ENCODE peak calls at places on chromosomes 1 and 21, in nine cellular contexts. N, Q, F, E, A, R, L, M and D are unnamed samples.

GRCh38 chr1:171344473-171344820 is 30.5 kb downstream of the FMO4 start:
- DNase-seq in N (no peak), Q (no peak), F (no peak), E (no peak), A (no peak), R (no peak), L (no peak), M (no peak), D (no peak)

GRCh38 chr1:78143152-78143551 is 97.4 kb downstream of the GIPC2 start:
- DNase-seq in N (no peak), Q (no peak), F (no peak), E (no peak), A (no peak), R (no peak), L (no peak), M (no peak), D (no peak)

GRCh38 chr1:158999301-159000069 is 10.2 kb upstream of the IFI16 start:
- DNase-seq in N (peak), Q (peak), F (peak), E (no peak), A (peak), R (peak), L (peak), M (peak), D (peak)

GRCh38 chr1:109847251-109847650 is 63.4 kb upstream of the CSF1 start:
- DNase-seq in N (no peak), Q (no peak), F (no peak), E (no peak), A (no peak), R (no peak), L (no peak), M (no peak), D (no peak)

GRCh38 chr1:51664412-51665240 is 47.7 kb downstream of the OSBPL9 start:
- DNase-seq in N (no peak), Q (no peak), F (no peak), E (no peak), A (no peak), R (no peak), L (no peak), M (no peak), D (no peak)

GRCh38 chr21:43864806-43865470 is at the start of gene AGPAT3:
- DNase-seq in N (no peak), Q (peak), F (no peak), E (no peak), A (no peak), R (no peak), L (no peak), M (no peak), D (no peak)

GRCh38 chr1:154117642-154118041 is 37.2 kb downstream of the NUP210L start:
- DNase-seq in N (no peak), Q (no peak), F (no peak), E (no peak), A (no peak), R (no peak), L (no peak), M (no peak), D (no peak)

GRCh38 chr21:45935628-45936027 is 45.9 kb upstream of the COL6A1 start:
- DNase-seq in N (no peak), Q (no peak), F (no peak), E (no peak), A (no peak), R (no peak), L (no peak), M (no peak), D (peak)

GRCh38 chr1:193111641-193112090 is 6.5 kb upstream of the GLRX2 start:
- DNase-seq in N (no peak), Q (no peak), F (peak), E (no peak), A (peak), R (peak), L (no peak), M (peak), D (peak)

GRCh38 chr1:11406845-11407244 is 72.1 kb upstream of the DISP3 start:
- DNase-seq in N (no peak), Q (no peak), F (no peak), E (no peak), A (no peak), R (no peak), L (no peak), M (no peak), D (no peak)
- H3K4me3 ChIP-seq in N (no peak), Q (no peak), F (no peak), E (no peak), A (no peak), R (no peak), L (no peak), M (no peak), D (no peak)

GRCh38 chr1:70745199-70745598 is 302.4 kb downstream of the PTGER3 start:
- DNase-seq in N (no peak), Q (no peak), F (no peak), E (no peak), A (no peak), R (no peak), L (no peak), M (no peak), D (peak)
- TF ChIP-seq CTCF in N (no peak), Q (peak), F (no peak), E (no peak), A (no peak), R (no peak), L (no peak), M (no peak), D (peak)

GRCh38 chr1:241637046-241637590 is 3.1 kb downstream of the CHML start:
- DNase-seq in N (no peak), Q (no peak), F (no peak), E (no peak), A (no peak), R (no peak), L (no peak), M (no peak), D (peak)

GRCh38 chr1:241639040-241639652 is 1.0 kb downstream of the CHML start:
- DNase-seq in N (no peak), Q (no peak), F (no peak), E (no peak), A (no peak), R (no peak), L (no peak), M (no peak), D (peak)

GRCh38 chr1:241637604-241638003 is 2.6 kb downstream of the CHML start:
- DNase-seq in N (no peak), Q (no peak), F (no peak), E (no peak), A (no peak), R (no peak), L (no peak), M (no peak), D (peak)

GRCh38 chr1:241639653-241640148 is 468 bp downstream of the CHML start:
- DNase-seq in N (no peak), Q (peak), F (peak), E (no peak), A (peak), R (no peak), L (peak), M (peak), D (peak)

DNA sequence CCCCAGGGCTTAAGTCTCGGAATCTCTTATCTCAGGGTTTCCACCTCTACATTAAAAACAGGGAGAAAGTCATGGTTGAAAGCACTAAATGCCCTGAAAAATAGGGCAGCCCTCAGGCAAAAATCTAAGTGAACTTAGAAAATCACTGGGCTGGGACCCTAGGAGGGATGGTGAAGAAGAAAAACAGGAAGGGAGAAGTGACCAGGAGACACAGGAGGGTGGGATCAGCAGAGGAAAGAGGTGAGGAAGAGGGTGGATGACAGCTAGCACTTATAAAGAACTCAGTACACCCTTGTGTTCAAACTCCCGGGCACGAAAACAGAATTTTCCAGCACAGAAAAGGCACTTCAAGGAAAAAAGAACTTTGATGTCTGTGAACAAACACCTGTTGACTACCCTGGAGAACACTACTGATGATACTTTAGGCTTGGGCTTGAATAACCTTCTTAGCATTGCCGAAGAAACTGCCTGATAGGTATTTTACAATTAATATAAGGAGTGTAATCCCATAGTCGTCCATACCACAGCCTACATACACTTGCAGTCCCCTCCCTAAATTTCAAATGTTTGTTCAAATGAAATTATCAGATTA is 2.0 kb downstream of the CHML start:
- DNase-seq in N (no peak), Q (no peak), F (no peak), E (no peak), A (no peak), R (no peak), L (no peak), M (no peak), D (no peak)
- H3K4me3 ChIP-seq in N (no peak), Q (no peak), F (no peak), E (peak), A (no peak), R (no peak), L (no peak), M (no peak), D (peak)

DNA sequence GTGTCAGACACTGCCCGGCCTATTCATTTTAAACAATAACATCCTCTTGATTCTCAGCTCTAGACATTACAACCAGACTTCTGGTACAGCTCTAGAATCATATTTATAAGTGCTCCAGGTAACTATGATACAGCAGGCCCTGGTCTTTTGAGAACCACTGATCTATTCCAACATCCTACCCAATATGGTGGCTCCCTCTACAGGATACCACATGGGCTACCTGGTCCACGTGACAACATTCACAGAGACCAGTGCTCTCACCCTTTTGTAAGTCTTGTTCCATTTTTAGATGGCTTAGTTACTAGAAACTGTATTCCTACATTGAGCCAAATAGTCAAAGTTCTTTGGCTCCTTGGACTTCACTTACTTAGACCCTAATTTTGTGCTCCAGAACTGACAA is 102.9 kb downstream of the PTPN14 start:
- DNase-seq in N (no peak), Q (no peak), F (no peak), E (no peak), A (no peak), R (no peak), L (no peak), M (no peak), D (no peak)
- TF ChIP-seq CTCF in N (no peak), Q (no peak), F (no peak), E (no peak), A (no peak), R (no peak), L (no peak), M (no peak), D (no peak)

DNA sequence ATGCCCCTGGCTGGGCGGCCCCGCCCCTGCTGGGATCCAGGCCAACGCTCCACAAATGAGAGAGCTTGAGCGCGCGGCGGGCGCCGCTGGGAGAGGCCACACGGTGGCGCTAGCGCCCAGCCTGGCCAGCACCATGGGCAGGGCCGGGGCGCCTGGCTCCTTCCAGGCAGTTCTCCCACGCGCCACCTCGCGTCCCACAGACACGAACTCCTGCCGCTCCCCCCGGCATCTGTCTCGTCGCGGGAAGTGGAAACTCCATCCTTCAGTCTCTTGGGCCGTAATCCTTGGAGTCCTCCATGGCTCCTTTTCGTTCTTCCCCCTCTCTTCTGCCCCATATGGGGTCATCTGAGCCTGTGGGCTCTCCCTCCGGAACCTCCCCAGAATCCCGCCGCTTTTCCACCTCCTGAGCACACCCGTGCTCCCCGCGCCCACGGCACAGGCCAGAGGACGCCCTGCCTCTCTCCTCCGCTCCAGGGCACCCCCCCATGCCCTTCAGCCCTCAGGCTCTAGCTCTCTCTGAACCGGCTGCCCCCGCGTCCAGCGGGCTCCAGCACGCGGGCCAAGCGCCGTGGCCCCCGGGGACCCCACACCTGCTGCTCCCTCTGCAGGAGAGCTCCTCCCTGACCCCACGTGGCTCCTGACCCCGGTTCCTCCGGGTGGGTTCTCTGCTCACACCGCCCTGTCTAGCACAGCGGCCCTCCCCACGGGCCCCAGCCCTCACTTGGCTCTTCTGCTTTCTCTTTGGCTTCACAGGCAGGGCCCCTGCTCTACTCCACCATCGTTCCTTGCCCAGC is 31.9 kb upstream of the EDN2 start:
- DNase-seq in N (peak), Q (peak), F (peak), E (no peak), A (peak), R (peak), L (peak), M (peak), D (peak)
- H3K4me3 ChIP-seq in N (peak), Q (peak), F (peak), E (peak), A (peak), R (peak), L (peak), M (peak), D (peak)

GRCh38 chr1:244652699-244653438 is at the start of gene DESI2:
- DNase-seq in N (peak), Q (peak), F (peak), E (peak), A (peak), R (peak), L (peak), M (peak), D (peak)

GRCh38 chr1:244651956-244652698 is 799 bp upstream of the DESI2 start:
- DNase-seq in N (no peak), Q (no peak), F (no peak), E (no peak), A (no peak), R (no peak), L (no peak), M (no peak), D (no peak)

GRCh38 chr1:244655186-244655585 is 2.3 kb downstream of the DESI2 start:
- DNase-seq in N (no peak), Q (no peak), F (no peak), E (no peak), A (no peak), R (no peak), L (no peak), M (no peak), D (no peak)

GRCh38 chr1:244654284-244655038 is 1.5 kb downstream of the DESI2 start:
- DNase-seq in N (no peak), Q (no peak), F (no peak), E (no peak), A (no peak), R (no peak), L (no peak), M (no peak), D (peak)

GRCh38 chr1:244653439-244654283 is 735 bp downstream of the DESI2 start:
- DNase-seq in N (no peak), Q (peak), F (peak), E (no peak), A (peak), R (no peak), L (no peak), M (no peak), D (peak)
- TF ChIP-seq CTCF in N (no peak), Q (no peak), F (peak), E (no peak), A (no peak), R (no peak), L (no peak), M (no peak), D (no peak)

DNA sequence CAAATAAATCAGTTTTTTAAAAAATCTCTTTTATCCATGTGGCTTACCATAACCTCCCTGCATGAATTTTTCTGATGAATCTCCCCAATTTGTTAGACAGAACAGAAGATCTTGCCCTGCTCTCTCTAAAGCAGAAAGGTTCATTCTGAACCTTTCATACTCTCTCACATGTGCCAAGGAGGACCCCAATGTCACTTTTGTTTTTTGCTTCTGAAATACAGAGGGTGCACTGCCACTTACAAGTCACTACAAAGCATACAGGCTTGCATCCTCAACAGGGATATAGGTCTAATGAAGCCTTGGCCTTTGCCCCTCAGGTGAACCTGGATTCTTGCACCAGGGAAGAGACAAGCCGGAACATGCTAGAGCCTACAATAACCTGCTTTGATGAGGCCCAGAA is 4.8 kb downstream of the RGS4 start:
- DNase-seq in N (no peak), Q (no peak), F (no peak), E (no peak), A (no peak), R (no peak), L (no peak), M (no peak), D (no peak)
- H3K4me3 ChIP-seq in N (no peak), Q (no peak), F (no peak), E (no peak), A (no peak), R (no peak), L (no peak), M (no peak), D (no peak)

GRCh38 chr1:1361982-1362423 is 3.6 kb upstream of the MXRA8 start:
- DNase-seq in N (no peak), Q (peak), F (peak), E (no peak), A (peak), R (no peak), L (peak), M (peak), D (no peak)
- TF ChIP-seq CTCF in N (no peak), Q (no peak), F (no peak), E (no peak), A (no peak), R (peak), L (no peak), M (no peak), D (no peak)

GRCh38 chr1:185969028-185969427 is 234.8 kb downstream of the HMCN1 start:
- DNase-seq in N (no peak), Q (no peak), F (no peak), E (no peak), A (no peak), R (no peak), L (no peak), M (no peak), D (no peak)

GRCh38 chr1:185965870-185966269 is 231.7 kb downstream of the HMCN1 start:
- DNase-seq in N (no peak), Q (no peak), F (no peak), E (no peak), A (no peak), R (no peak), L (no peak), M (no peak), D (no peak)

GRCh38 chr1:185966487-185966886 is 232.3 kb downstream of the HMCN1 start:
- DNase-seq in N (no peak), Q (no peak), F (no peak), E (no peak), A (no peak), R (no peak), L (no peak), M (no peak), D (no peak)

GRCh38 chr1:185961664-185962063 is 227.5 kb downstream of the HMCN1 start:
- DNase-seq in N (no peak), Q (no peak), F (no peak), E (no peak), A (no peak), R (no peak), L (no peak), M (no peak), D (peak)

DNA sequence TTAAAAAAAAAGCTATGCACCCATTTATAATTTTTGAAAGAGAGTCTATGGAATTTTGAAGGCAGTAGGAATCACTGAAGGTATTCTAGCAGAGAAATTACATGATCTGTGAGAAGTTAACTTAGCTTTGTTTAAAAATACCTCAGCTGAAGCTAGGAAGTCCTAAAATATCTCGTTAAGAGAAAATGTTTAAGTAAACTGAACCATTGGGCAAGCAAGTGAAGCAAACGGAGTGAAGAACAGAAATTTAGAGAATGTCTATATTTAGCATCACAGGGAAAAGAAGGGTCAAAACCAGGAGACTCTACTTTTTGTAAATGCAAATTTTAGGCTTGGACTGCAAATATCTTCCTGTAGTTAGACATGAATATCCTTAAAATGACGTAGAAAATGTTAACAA is 230.8 kb downstream of the HMCN1 start:
- DNase-seq in N (no peak), Q (no peak), F (no peak), E (no peak), A (no peak), R (no peak), L (no peak), M (no peak), D (no peak)
- H3K4me3 ChIP-seq in N (no peak), Q (no peak), F (no peak), E (no peak), A (no peak), R (no peak), L (no peak), M (no peak), D (no peak)

DNA sequence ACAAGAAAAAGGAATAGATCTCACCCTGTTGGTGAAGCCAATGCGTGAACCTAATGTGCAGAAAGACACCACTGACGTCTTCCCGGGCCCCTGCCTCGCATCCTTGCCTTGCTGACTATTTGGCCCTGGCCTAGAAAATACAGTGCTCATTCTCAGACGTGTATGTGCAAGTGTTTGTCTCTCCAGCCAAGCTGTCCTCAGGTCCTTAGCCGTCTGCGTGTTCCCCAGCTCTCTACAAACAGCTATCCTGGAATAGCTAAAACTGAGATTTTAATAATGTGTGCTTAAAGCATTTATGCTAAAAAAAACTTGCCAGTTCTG is 55.9 kb downstream of the IRF2BP2 start:
- DNase-seq in N (no peak), Q (no peak), F (peak), E (no peak), A (no peak), R (no peak), L (peak), M (peak), D (no peak)
- TF ChIP-seq CTCF in N (no peak), Q (no peak), F (no peak), E (no peak), A (no peak), R (no peak), L (no peak), M (no peak), D (no peak)